ENCODE peak calls at places on chromosome 16, in seven cellular contexts. One of them, this sample, is unnamed.

GRCh38 chr16:29789775-29790182 is 772 bp upstream of the KIF22 start:
- DNase-seq in neural progenitor cell: no peak
- DNase-seq in mucosa of descending colon: no peak
- DNase-seq in A549: peak; percentile 40
- DNase-seq in uterus: no peak
- DNase-seq in PC-9: no peak
- DNase-seq in fibroblast of lung: no peak
- DNase-seq in this sample: no peak

GRCh38 chr16:7602424-7602935 is 269.8 kb downstream of the RBFOX1 start:
- DNase-seq in PC-9: no peak
- DNase-seq in neural progenitor cell: no peak
- DNase-seq in mucosa of descending colon: no peak
- DNase-seq in A549: no peak
- DNase-seq in fibroblast of lung: no peak
- DNase-seq in uterus: no peak
- DNase-seq in this sample: no peak

GRCh38 chr16:27972500-27972899 is 91.0 kb downstream of the GSG1L start:
- DNase-seq in uterus: no peak
- DNase-seq in fibroblast of lung: peak; percentile 15
- DNase-seq in PC-9: peak; percentile 44
- DNase-seq in neural progenitor cell: peak; percentile 76
- DNase-seq in mucosa of descending colon: peak; percentile 59
- DNase-seq in A549: peak; percentile 72
- DNase-seq in this sample: no peak

GRCh38 chr16:30063893-30064745 is 1.4 kb upstream of the ALDOA start:
- DNase-seq in neural progenitor cell: peak; percentile 64
- DNase-seq in mucosa of descending colon: peak; percentile 80
- DNase-seq in A549: peak; percentile 73
- DNase-seq in PC-9: peak; percentile 62
- DNase-seq in uterus: peak; percentile 84
- DNase-seq in fibroblast of lung: peak; percentile 52
- DNase-seq in this sample: peak; percentile 86

GRCh38 chr16:52456368-52456767 is 90.6 kb downstream of the TOX3 start:
- DNase-seq in fibroblast of lung: peak; percentile 9
- DNase-seq in neural progenitor cell: peak; percentile 29
- DNase-seq in mucosa of descending colon: no peak
- DNase-seq in PC-9: no peak
- DNase-seq in uterus: no peak
- DNase-seq in A549: no peak
- DNase-seq in this sample: no peak

GRCh38 chr16:77133706-77134105 is 57.3 kb upstream of the MON1B start:
- DNase-seq in fibroblast of lung: no peak
- DNase-seq in PC-9: no peak
- DNase-seq in uterus: no peak
- DNase-seq in neural progenitor cell: no peak
- DNase-seq in mucosa of descending colon: no peak
- DNase-seq in A549: no peak
- DNase-seq in this sample: no peak

GRCh38 chr16:83774066-83774465 is 33.7 kb upstream of the HSBP1 start:
- DNase-seq in neural progenitor cell: no peak
- DNase-seq in uterus: no peak
- DNase-seq in A549: no peak
- DNase-seq in PC-9: no peak
- DNase-seq in fibroblast of lung: no peak
- DNase-seq in mucosa of descending colon: no peak
- DNase-seq in this sample: no peak

GRCh38 chr16:57283214-57283955 is 1.1 kb downstream of the PLLP start:
- DNase-seq in fibroblast of lung: no peak
- DNase-seq in PC-9: no peak
- DNase-seq in uterus: no peak
- DNase-seq in A549: no peak
- DNase-seq in mucosa of descending colon: no peak
- DNase-seq in neural progenitor cell: no peak
- DNase-seq in this sample: peak; percentile 62

GRCh38 chr16:30761928-30762902 is at the start of the genes CFAP119 and RNF40:
- DNase-seq in mucosa of descending colon: peak; percentile 97
- DNase-seq in PC-9: peak; percentile 96
- DNase-seq in A549: peak; percentile 100
- DNase-seq in uterus: peak; percentile 98
- DNase-seq in fibroblast of lung: peak; percentile 96
- DNase-seq in neural progenitor cell: peak; percentile 98
- DNase-seq in this sample: peak; percentile 95

GRCh38 chr16:52572656-52573055 is 25.7 kb upstream of the TOX3 start:
- DNase-seq in uterus: no peak
- DNase-seq in neural progenitor cell: no peak
- DNase-seq in mucosa of descending colon: no peak
- DNase-seq in fibroblast of lung: no peak
- DNase-seq in PC-9: no peak
- DNase-seq in A549: no peak
- DNase-seq in this sample: no peak

GRCh38 chr16:20971420-20971819 is 70.8 kb downstream of the LYRM1 start:
- DNase-seq in uterus: no peak
- DNase-seq in PC-9: no peak
- DNase-seq in neural progenitor cell: no peak
- DNase-seq in A549: no peak
- DNase-seq in fibroblast of lung: no peak
- DNase-seq in mucosa of descending colon: no peak
- DNase-seq in this sample: no peak

DNA sequence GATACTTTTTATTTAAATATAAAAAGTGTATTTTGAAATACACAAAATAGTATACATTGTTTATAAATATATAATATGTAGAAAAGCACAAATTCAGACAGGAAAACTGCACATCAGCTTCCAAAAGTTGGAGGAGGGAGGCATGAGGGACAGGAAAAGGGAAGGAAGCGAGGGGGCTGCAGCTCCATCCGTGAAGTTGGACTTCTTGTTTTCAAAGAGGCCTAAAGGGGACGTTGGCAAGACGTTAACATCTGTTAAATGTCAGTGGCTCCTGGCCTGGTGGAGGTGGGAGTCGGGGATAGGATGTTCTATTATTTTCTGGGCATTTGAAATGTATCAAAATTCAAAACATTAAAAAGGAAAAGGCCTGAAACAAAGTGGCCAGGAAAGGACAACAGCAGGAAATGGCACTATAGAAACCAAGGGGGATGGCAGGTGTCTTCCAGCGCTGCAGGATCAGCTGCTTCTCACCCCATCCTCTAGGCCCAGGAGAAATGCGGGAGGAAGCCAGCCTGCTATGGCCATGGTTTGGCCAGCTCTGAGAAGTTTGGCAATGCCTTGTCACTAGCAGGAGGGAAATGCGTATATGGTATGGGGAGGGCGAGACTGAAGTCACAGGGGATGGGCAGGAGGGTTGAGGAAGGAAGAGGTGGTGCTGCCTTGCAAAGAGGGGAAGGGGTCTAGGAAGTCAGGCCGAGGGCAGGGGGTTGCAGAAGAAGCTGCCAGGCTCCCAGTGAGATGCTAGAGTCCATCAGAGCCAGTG is 6.4 kb downstream of the CMTM2 start:
- DNase-seq in mucosa of descending colon: no peak
- DNase-seq in fibroblast of lung: no peak
- DNase-seq in uterus: no peak
- DNase-seq in A549: no peak
- DNase-seq in neural progenitor cell: no peak
- DNase-seq in PC-9: no peak
- DNase-seq in this sample: no peak
- H3K4me3 ChIP-seq in mucosa of descending colon: no peak overlapping the region
- H3K4me3 ChIP-seq in fibroblast of lung: no peak overlapping the region
- H3K4me3 ChIP-seq in uterus: no peak overlapping the region
- H3K4me3 ChIP-seq in A549: no peak overlapping the region
- H3K4me3 ChIP-seq in neural progenitor cell: no peak overlapping the region
- H3K4me3 ChIP-seq in PC-9: no peak overlapping the region
- H3K4me3 ChIP-seq in this sample: no peak overlapping the region

GRCh38 chr16:3625911-3626732 is 14.7 kb upstream of the SLX4 start:
- DNase-seq in uterus: no peak
- DNase-seq in neural progenitor cell: no peak
- DNase-seq in fibroblast of lung: peak; percentile 39
- DNase-seq in A549: no peak
- DNase-seq in mucosa of descending colon: no peak
- DNase-seq in PC-9: no peak
- DNase-seq in this sample: no peak
- TF ChIP-seq CTCF in uterus: no peak
- TF ChIP-seq CTCF in neural progenitor cell: no peak
- TF ChIP-seq CTCF in fibroblast of lung: no peak
- TF ChIP-seq CTCF in A549: no peak
- TF ChIP-seq CTCF in mucosa of descending colon: no peak
- TF ChIP-seq CTCF in PC-9: no peak
- TF ChIP-seq CTCF in this sample: no peak

DNA sequence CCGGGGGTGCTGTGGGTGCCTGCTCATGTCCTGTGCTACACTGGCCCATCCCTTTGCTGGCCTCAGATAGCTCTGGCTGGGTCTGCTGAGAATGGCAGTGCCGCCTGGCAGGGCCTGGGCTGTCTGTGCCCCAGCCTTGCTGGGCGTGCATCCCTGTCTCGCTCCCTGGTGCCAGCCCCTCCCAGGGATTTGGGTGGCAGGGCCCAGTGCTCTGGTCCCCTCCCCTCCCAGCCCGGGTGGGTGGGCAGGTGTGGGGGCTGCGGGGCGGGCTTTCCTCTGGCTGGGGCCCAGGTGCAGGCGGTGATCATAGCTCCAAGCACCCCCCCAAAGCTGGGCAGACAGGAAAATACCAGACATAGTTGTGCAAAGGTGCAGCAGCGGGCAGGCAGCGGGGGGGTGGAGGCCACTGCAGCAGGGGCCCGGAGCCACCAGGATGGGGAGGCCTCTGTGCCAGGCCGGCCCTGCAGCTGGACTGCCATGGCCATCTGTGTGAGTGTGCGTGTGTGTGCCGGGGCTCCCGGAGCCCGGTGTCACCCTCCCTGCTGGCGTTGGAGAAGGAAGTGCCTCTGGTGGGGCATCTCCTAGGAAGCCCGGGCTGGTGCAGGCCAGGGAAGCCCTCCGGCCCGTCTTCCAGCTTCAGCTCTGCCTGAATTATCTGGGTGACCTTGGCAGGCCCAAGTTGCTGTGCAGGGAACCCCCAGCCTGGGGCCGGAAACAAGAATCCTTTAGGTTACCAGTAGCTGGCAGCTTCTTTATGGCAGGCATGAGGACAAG is 7.4 kb downstream of the GLIS2 start:
- DNase-seq in mucosa of descending colon: no peak
- DNase-seq in neural progenitor cell: no peak
- DNase-seq in uterus: no peak
- DNase-seq in A549: no peak
- DNase-seq in PC-9: no peak
- DNase-seq in fibroblast of lung: no peak
- DNase-seq in this sample: peak; percentile 71
- H3K4me1 ChIP-seq in mucosa of descending colon: peaks cover 16% of the 10 kb centered on the region
- H3K4me1 ChIP-seq in neural progenitor cell: peaks cover 19% of the 10 kb centered on the region
- H3K4me1 ChIP-seq in uterus: peaks cover 4% of the 10 kb centered on the region
- H3K4me1 ChIP-seq in A549: peaks cover 90% of the 10 kb centered on the region
- H3K4me1 ChIP-seq in PC-9: peaks cover under 1% of the 10 kb centered on the region
- H3K4me1 ChIP-seq in fibroblast of lung: peaks cover 34% of the 10 kb centered on the region
- H3K4me1 ChIP-seq in this sample: peaks cover 94% of the 10 kb centered on the region

GRCh38 chr16:11325404-11326083 is 19.7 kb upstream of the RMI2 start:
- DNase-seq in neural progenitor cell: no peak
- DNase-seq in A549: no peak
- DNase-seq in mucosa of descending colon: no peak
- DNase-seq in PC-9: no peak
- DNase-seq in fibroblast of lung: no peak
- DNase-seq in uterus: no peak
- DNase-seq in this sample: no peak

GRCh38 chr16:11326084-11326736 is 19.0 kb upstream of the RMI2 start:
- DNase-seq in fibroblast of lung: no peak
- DNase-seq in neural progenitor cell: no peak
- DNase-seq in uterus: no peak
- DNase-seq in mucosa of descending colon: no peak
- DNase-seq in PC-9: no peak
- DNase-seq in A549: no peak
- DNase-seq in this sample: no peak

GRCh38 chr16:11327277-11328171 is 17.7 kb upstream of the RMI2 start:
- DNase-seq in neural progenitor cell: no peak
- DNase-seq in fibroblast of lung: no peak
- DNase-seq in PC-9: no peak
- DNase-seq in uterus: no peak
- DNase-seq in A549: no peak
- DNase-seq in mucosa of descending colon: no peak
- DNase-seq in this sample: no peak

GRCh38 chr16:11328172-11329079 is 16.8 kb upstream of the RMI2 start:
- DNase-seq in A549: peak; percentile 78
- DNase-seq in fibroblast of lung: peak; percentile 96
- DNase-seq in PC-9: peak; percentile 89
- DNase-seq in neural progenitor cell: peak; percentile 81
- DNase-seq in mucosa of descending colon: peak; percentile 75
- DNase-seq in uterus: peak; percentile 91
- DNase-seq in this sample: peak; percentile 64

DNA sequence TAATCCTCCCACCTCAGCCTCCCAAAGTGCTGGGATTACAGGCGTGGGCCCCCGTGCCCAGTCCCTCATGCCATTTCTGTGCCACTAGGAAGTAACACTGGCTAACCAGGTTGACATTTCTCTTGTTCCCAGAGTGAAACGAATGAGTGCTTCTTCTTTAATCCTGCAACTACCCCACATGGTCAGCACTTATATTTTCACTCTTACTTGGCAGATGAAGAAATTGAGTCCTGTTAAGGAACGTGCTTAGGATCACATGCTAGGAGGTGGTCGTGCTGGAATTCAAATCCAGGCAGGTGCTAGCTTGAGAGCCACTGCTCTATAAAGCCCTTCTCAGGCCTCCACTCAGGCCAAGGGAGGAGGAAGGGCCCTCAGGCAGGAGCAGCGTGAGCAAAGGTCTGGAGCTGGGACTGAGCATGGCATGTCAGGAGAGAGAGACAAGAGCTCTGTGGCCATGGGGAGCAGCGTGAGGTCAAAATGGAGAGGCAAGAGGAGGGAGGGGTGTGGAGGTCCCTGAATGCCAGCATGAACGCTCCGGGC is 18.5 kb upstream of the RMI2 start:
- DNase-seq in A549: no peak
- DNase-seq in uterus: no peak
- DNase-seq in PC-9: no peak
- DNase-seq in mucosa of descending colon: no peak
- DNase-seq in neural progenitor cell: no peak
- DNase-seq in fibroblast of lung: no peak
- DNase-seq in this sample: no peak
- H3K4me3 ChIP-seq in A549: no peak overlapping the region
- H3K4me3 ChIP-seq in uterus: no peak overlapping the region
- H3K4me3 ChIP-seq in PC-9: no peak overlapping the region
- H3K4me3 ChIP-seq in mucosa of descending colon: no peak overlapping the region
- H3K4me3 ChIP-seq in neural progenitor cell: no peak overlapping the region
- H3K4me3 ChIP-seq in fibroblast of lung: no peak overlapping the region
- H3K4me3 ChIP-seq in this sample: no peak overlapping the region

This sample was measured in lower lobe of right lung.